ENCODE peak calls at places on chromosomes 7 and 10, in four cellular contexts. V, D, C and J are unnamed samples.

GRCh38 chr7:128387663-128388485 is 21.9 kb downstream of the IMPDH1 start:
- DNase-seq in V (peak), D (peak), C (peak), J (peak)

GRCh38 chr10:123678376-123678775 is 12.2 kb downstream of the GPR26 start:
- DNase-seq in D (no peak), V (no peak), C (no peak), J (no peak)

GRCh38 chr7:33698692-33699128 is 206.6 kb upstream of the BMPER start:
- DNase-seq in V (no peak), D (no peak), C (no peak), J (no peak)

GRCh38 chr7:156474241-156474743 is 166.3 kb upstream of the RNF32 start:
- DNase-seq in C (no peak), V (peak), D (no peak), J (no peak)

GRCh38 chr10:43420369-43421200 is 11.6 kb upstream of the HNRNPF start:
- DNase-seq in D (peak), V (peak), C (peak), J (peak)

GRCh38 chr7:5667391-5667790 is 114.1 kb downstream of the RNF216 start:
- DNase-seq in D (no peak), V (no peak), C (peak), J (no peak)

GRCh38 chr7:36084485-36085091 is 68.5 kb upstream of the EEPD1 start:
- DNase-seq in V (peak), C (peak), D (no peak), J (peak)

GRCh38 chr7:111784971-111785575 is 222.8 kb upstream of the IMMP2L start:
- DNase-seq in D (no peak), V (no peak), C (no peak), J (no peak)

GRCh38 chr10:124534231-124534798 is 72.7 kb downstream of the LHPP start:
- DNase-seq in C (peak), D (peak), V (no peak), J (peak)

GRCh38 chr10:72354356-72355213 is at the start of gene DNAJB12:
- DNase-seq in V (peak), C (peak), D (peak), J (peak)
- TF ChIP-seq POLR2A in V (peak), C (no peak), D (peak), J (peak)

GRCh38 chr10:103854687-103855423 is 521 bp downstream of the SH3PXD2A start:
- DNase-seq in C (no peak), V (peak), D (peak), J (no peak)
- TF ChIP-seq CTCF in C (no peak), V (no peak), D (no peak), J (no peak)

GRCh38 chr7:23335621-23336020 is 36.5 kb downstream of the MALSU1 start:
- DNase-seq in D (no peak), V (no peak), C (no peak), J (peak)

GRCh38 chr7:23334482-23335056 is 35.4 kb downstream of the MALSU1 start:
- DNase-seq in V (peak), C (peak), D (no peak), J (peak)

GRCh38 chr7:23333671-23334246 is 34.6 kb downstream of the MALSU1 start:
- DNase-seq in C (no peak), V (no peak), D (no peak), J (no peak)

GRCh38 chr7:23336799-23337283 is 37.7 kb downstream of the MALSU1 start:
- DNase-seq in C (no peak), V (no peak), D (no peak), J (peak)

GRCh38 chr7:23335141-23335540 is 36.0 kb downstream of the MALSU1 start:
- DNase-seq in V (no peak), D (no peak), C (no peak), J (peak)
- H3K27ac ChIP-seq in V (no peak), D (peak), C (no peak), J (peak)

GRCh38 chr7:101676062-101676461 is 47.0 kb upstream of the MYL10 start:
- DNase-seq in V (no peak), D (no peak), C (no peak), J (no peak)

GRCh38 chr7:101677421-101678137 is 48.5 kb upstream of the MYL10 start:
- DNase-seq in C (no peak), D (no peak), V (no peak), J (no peak)

GRCh38 chr7:101678138-101678479 is 49.0 kb upstream of the MYL10 start:
- DNase-seq in D (no peak), V (no peak), C (no peak), J (no peak)

GRCh38 chr7:101678713-101679112 is 49.6 kb upstream of the MYL10 start:
- DNase-seq in C (no peak), V (no peak), D (no peak), J (no peak)

GRCh38 chr7:101676956-101677355 is 47.9 kb upstream of the MYL10 start:
- DNase-seq in C (no peak), D (no peak), V (no peak), J (no peak)
- TF ChIP-seq POLR2A in C (no peak), D (no peak), V (no peak), J (no peak)

GRCh38 chr10:78964274-78964951 is 104.4 kb upstream of the ZMIZ1 start:
- DNase-seq in V (no peak), D (no peak), C (no peak), J (no peak)
- TF ChIP-seq CTCF in V (no peak), D (no peak), C (no peak), J (no peak)

GRCh38 chr7:95642173-95642572 is 45.9 kb upstream of the PDK4 start:
- DNase-seq in C (no peak), D (no peak), V (no peak), J (no peak)
- H3K27ac ChIP-seq in C (no peak), D (no peak), V (no peak), J (no peak)

GRCh38 chr7:134705716-134706115 is 59.1 kb downstream of the BPGM start:
- DNase-seq in V (no peak), D (no peak), C (no peak), J (no peak)
- TF ChIP-seq POLR2A in V (no peak), D (no peak), C (no peak), J (no peak)

DNA sequence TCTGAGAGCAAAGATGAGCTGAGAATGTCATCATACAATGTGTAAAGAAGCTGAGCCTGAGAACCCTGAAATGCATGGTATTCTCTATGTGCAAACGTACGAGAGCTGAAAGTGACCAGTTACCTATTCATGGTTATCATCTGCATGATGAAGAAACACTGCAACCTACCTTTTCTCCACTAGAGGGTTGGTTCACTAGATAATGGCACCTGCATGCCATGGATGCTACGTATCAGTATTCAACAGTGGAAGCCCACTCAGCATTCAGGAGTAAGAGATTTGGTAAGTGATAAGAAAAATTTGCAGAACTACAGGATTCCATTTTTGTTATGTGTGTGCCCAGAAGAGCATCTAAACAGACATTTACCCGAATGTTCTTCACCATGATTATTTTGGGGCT is 145.4 kb downstream of the PTPRN2 start:
- DNase-seq in C (no peak), V (no peak), D (no peak), J (no peak)
- TF ChIP-seq CTCF in C (no peak), V (peak), D (no peak), J (no peak)